ENCODE peak calls at places on chromosomes 1 and 21, in four cellular contexts. C is A549, G is WTC11, O is K562. B is an unnamed sample.

GRCh38 chr1:194860248-194861201 is 1674.1 kb upstream of the B3GALT2 start:
- DNase-seq in C (no peak), G (no peak), O (no peak), B (no peak)

GRCh38 chr1:112703706-112704105 is 3.2 kb downstream of the RHOC start:
- DNase-seq in C (no peak), G (no peak), O (no peak), B (no peak)

GRCh38 chr1:8902765-8903164 is 24.3 kb upstream of the ENO1 start:
- DNase-seq in C (peak; percentile 31), G (no peak), O (no peak), B (no peak)

GRCh38 chr1:202205523-202206190 is 12.1 kb downstream of the LGR6 start:
- DNase-seq in C (no peak), G (peak; percentile 71), O (no peak), B (no peak)

GRCh38 chr1:52041551-52042185 is 8.1 kb upstream of the KTI12 start:
- DNase-seq in C (no peak), G (no peak), O (no peak), B (no peak)

GRCh38 chr1:206698990-206699586 is 14.4 kb downstream of the MAPKAPK2 start:
- DNase-seq in C (no peak), G (no peak), O (no peak), B (no peak)

GRCh38 chr1:163290025-163290610 is 31.6 kb upstream of the NUF2 start:
- DNase-seq in C (peak; percentile 39), G (no peak), O (no peak), B (no peak)

GRCh38 chr21:35850029-35850428 is 210.3 kb downstream of the SETD4 start:
- DNase-seq in C (no peak), G (no peak), O (no peak), B (no peak)

GRCh38 chr1:177411371-177411770 is 240.6 kb downstream of the BRINP2 start:
- DNase-seq in C (no peak), G (no peak), O (no peak), B (no peak)

GRCh38 chr21:45845063-45845789 is 136.3 kb upstream of the COL6A1 start:
- DNase-seq in C (no peak), G (no peak), O (no peak), B (no peak)

GRCh38 chr1:30912203-30912602 is 3.6 kb upstream of the SDC3 start:
- DNase-seq in C (no peak), G (no peak), O (no peak), B (no peak)

GRCh38 chr1:107677674-107678073 is 287.3 kb downstream of the VAV3 start:
- DNase-seq in C (no peak), G (no peak), O (no peak), B (no peak)

GRCh38 chr1:36322786-36323635 is 434 bp downstream of the EVA1B start:
- DNase-seq in C (no peak), G (peak; percentile 68), O (peak; percentile 51), B (no peak)

GRCh38 chr1:204087893-204088528 is 15.1 kb downstream of the SOX13 start:
- DNase-seq in C (no peak), G (no peak), O (no peak), B (no peak)

GRCh38 chr1:67626495-67627235 is 58.3 kb upstream of the GADD45A start:
- DNase-seq in C (peak; percentile 10), G (no peak), O (no peak), B (no peak)

GRCh38 chr1:8388732-8389562 is 71.0 kb downstream of the SLC45A1 start:
- DNase-seq in C (no peak), G (no peak), O (peak; percentile 57), B (no peak)

GRCh38 chr1:226975259-226975908 is 35.3 kb downstream of the COQ8A start:
- DNase-seq in C (no peak), G (no peak), O (no peak), B (no peak)

GRCh38 chr1:185864889-185865288 is 130.7 kb downstream of the HMCN1 start:
- DNase-seq in C (no peak), G (no peak), O (no peak), B (no peak)

GRCh38 chr1:181128592-181129497 is 40.3 kb downstream of the IER5 start:
- DNase-seq in C (no peak), G (no peak), O (peak; percentile 51), B (no peak)

GRCh38 chr1:156281281-156282142 is 1.1 kb downstream of the SMG5 start:
- DNase-seq in C (no peak), G (no peak), O (peak; percentile 74), B (peak; percentile 35)

GRCh38 chr1:161258439-161259386 is at the start of gene PCP4L1:
- DNase-seq in C (peak; percentile 59), G (peak; percentile 87), O (no peak), B (no peak)

GRCh38 chr1:204003536-204003935 is 69.4 kb upstream of the SOX13 start:
- DNase-seq in C (no peak), G (no peak), O (no peak), B (no peak)

GRCh38 chr1:99680258-99680657 is 34.3 kb downstream of the PALMD start:
- DNase-seq in C (no peak), G (no peak), O (no peak), B (no peak)

GRCh38 chr1:210233495-210234253 is 1.1 kb downstream of the SERTAD4 start:
- DNase-seq in C (peak; percentile 40), G (peak; percentile 42), O (peak; percentile 33), B (no peak)

GRCh38 chr1:21623411-21623961 is 45.7 kb downstream of the RAP1GAP start:
- DNase-seq in C (peak; percentile 80), G (no peak), O (no peak), B (peak; percentile 93)

GRCh38 chr1:50981741-50982140 is 11.7 kb downstream of the CDKN2C start:
- DNase-seq in C (no peak), G (no peak), O (no peak), B (no peak)

GRCh38 chr1:171127481-171127880 is 36.8 kb downstream of the FMO3 start:
- DNase-seq in C (no peak), G (no peak), O (no peak), B (no peak)

GRCh38 chr1:207854001-207854400 is 56.9 kb downstream of the CD34 start:
- DNase-seq in C (no peak), G (no peak), O (no peak), B (no peak)

GRCh38 chr1:65002156-65002507 is 35.8 kb upstream of the JAK1 start:
- DNase-seq in C (no peak), G (no peak), O (no peak), B (no peak)

GRCh38 chr1:236853916-236854601 is 59.0 kb downstream of the MTR start:
- DNase-seq in C (no peak), G (no peak), O (no peak), B (no peak)

GRCh38 chr1:156160000-156160743 is 6.8 kb downstream of the SEMA4A start:
- DNase-seq in C (no peak), G (no peak), O (no peak), B (no peak)

GRCh38 chr1:112457241-112457640 is 51.5 kb upstream of the WNT2B start:
- DNase-seq in C (no peak), G (no peak), O (no peak), B (no peak)

GRCh38 chr1:85259866-85260345 is 444 bp upstream of the C1orf52 start:
- DNase-seq in C (no peak), G (no peak), O (no peak), B (no peak)

GRCh38 chr1:37305841-37306240 is 168.5 kb upstream of the ZC3H12A start:
- DNase-seq in C (no peak), G (no peak), O (no peak), B (no peak)

GRCh38 chr1:230263573-230264195 is 162.4 kb downstream of the PGBD5 start:
- DNase-seq in C (no peak), G (no peak), O (no peak), B (no peak)

GRCh38 chr1:107781245-107781644 is 183.7 kb downstream of the VAV3 start:
- DNase-seq in C (no peak), G (no peak), O (no peak), B (no peak)

GRCh38 chr1:168470821-168471473 is 72.8 kb downstream of the XCL2 start:
- DNase-seq in C (peak; percentile 54), G (no peak), O (peak; percentile 23), B (peak; percentile 56)

GRCh38 chr1:179143332-179143731 is 61.5 kb downstream of the TOR3A start:
- DNase-seq in C (peak; percentile 71), G (no peak), O (no peak), B (no peak)

GRCh38 chr1:55929652-55930051 is 649.7 kb downstream of the PLPP3 start:
- DNase-seq in C (no peak), G (no peak), O (no peak), B (no peak)
- TF ChIP-seq HMGXB4 in C (no peak), G (no peak), O (no peak), B (no peak)

GRCh38 chr1:119964673-119965363 is 68.5 kb upstream of the ADAM30 start:
- DNase-seq in C (no peak), G (no peak), O (no peak), B (no peak)
- TF ChIP-seq HMGXB4 in C (no peak), G (no peak), O (no peak), B (no peak)

GRCh38 chr1:48469616-48470500 is 2.1 kb downstream of the SPATA6 start:
- DNase-seq in C (no peak), G (no peak), O (no peak), B (no peak)
- TF ChIP-seq HMGXB4 in C (no peak), G (no peak), O (no peak), B (no peak)

DNA sequence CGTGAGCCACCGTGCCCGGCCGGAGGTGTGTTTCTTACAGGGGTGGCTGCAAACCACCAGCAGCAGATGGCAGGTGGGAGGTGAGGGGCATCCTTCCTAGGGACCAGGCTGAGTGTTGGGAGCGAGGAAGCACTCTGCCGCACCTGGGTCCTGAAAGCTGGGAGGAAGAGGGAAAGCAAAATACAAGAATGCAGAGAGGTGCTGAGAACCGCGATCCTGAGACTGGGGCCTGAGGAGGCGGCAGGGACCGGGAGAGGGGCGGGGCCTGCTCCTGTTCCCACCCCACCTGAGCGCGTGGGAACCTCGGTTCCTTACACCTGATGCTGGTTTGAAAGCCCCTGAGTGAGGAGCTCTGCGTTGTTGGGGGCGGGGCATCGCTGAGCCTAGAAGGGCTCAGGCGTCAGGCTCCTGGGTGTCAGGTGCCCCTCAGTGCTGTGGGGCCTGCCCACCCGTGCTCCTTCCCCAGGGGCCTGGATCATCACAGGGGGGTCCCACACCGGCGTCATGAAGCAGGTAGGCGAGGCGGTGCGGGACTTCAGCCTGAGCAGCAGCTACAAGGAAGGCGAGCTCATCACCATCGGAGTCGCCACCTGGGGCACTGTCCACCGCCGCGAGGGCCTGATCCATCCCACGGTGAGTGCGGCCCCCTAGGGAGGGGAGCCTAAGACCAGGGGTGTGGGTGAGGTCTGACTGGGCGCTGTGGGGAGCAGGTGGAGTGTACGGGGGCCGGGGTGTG is 15.5 kb downstream of the TRPM2 start:
- DNase-seq in C (no peak), G (peak; percentile 62), O (no peak), B (no peak)
- TF ChIP-seq HMGXB4 in C (no peak), G (no peak), O (no peak), B (no peak)

DNA sequence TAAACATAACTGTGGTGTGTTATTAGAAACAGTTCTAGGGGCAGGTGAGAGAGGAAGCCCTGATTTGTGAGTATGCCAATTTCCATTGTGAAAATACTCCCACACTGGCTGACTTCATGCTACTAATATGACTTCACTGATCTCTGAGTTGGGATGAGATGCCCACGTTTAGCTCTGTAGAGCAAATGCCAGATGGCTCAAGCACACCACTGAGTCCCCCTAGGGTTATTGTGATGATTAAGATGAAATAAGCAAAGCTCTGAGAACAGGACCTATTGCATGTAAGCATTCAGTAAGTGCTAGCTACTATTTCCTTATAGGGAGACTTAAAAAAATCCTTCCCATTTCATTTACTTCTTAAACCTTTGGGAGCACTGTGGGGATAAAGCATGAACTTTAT is 117.6 kb downstream of the CENPF start:
- DNase-seq in C (no peak), G (no peak), O (no peak), B (no peak)
- TF ChIP-seq HMGXB4 in C (no peak), G (no peak), O (no peak), B (no peak)

GRCh38 chr1:184208622-184209021 is 157.1 kb downstream of the TSEN15 start:
- DNase-seq in C (no peak), G (no peak), O (no peak), B (no peak)
- TF ChIP-seq HMGXB4 in C (no peak), G (no peak), O (no peak), B (no peak)